ENCODE peak calls at places on chromosomes 6 and 20, in seven cellular contexts. D, L, V, S, U, J and G are unnamed samples.

GRCh38 chr6:144920391-144920983 is 635.4 kb downstream of the UTRN start:
- DNase-seq in D (no peak), L (no peak), V (no peak), S (no peak), U (no peak), J (no peak), G (no peak)

GRCh38 chr6:122719176-122719575 is 60.3 kb upstream of the FABP7 start:
- DNase-seq in D (no peak), L (no peak), V (no peak), S (no peak), U (no peak), J (no peak), G (no peak)

GRCh38 chr6:31851485-31851832 is 11.2 kb downstream of the NEU1 start:
- DNase-seq in D (no peak), L (no peak), V (no peak), S (no peak), U (no peak), J (no peak), G (no peak)

GRCh38 chr6:2793491-2794151 is 28.4 kb downstream of the WRNIP1 start:
- DNase-seq in D (no peak), L (no peak), V (no peak), S (no peak), U (no peak), J (no peak), G (no peak)

GRCh38 chr6:79733388-79733787 is 102.3 kb downstream of the SH3BGRL2 start:
- DNase-seq in D (no peak), L (no peak), V (no peak), S (no peak), U (no peak), J (no peak), G (no peak)

GRCh38 chr20:953742-954141 is 37.6 kb upstream of the ANGPT4 start:
- DNase-seq in D (peak; percentile 63), L (no peak), V (peak; percentile 48), S (no peak), U (no peak), J (peak; percentile 14), G (peak; percentile 77)

GRCh38 chr6:2147737-2148448 is 97.5 kb downstream of the GMDS start:
- DNase-seq in D (no peak), L (no peak), V (no peak), S (no peak), U (no peak), J (no peak), G (no peak)

GRCh38 chr6:7881765-7882500 is 28.7 kb downstream of the TXNDC5 start:
- DNase-seq in D (no peak), L (no peak), V (no peak), S (no peak), U (no peak), J (no peak), G (no peak)

GRCh38 chr6:136499370-136499769 is 50.9 kb downstream of the MAP7 start:
- DNase-seq in D (no peak), L (no peak), V (no peak), S (no peak), U (no peak), J (no peak), G (no peak)

GRCh38 chr6:160137989-160138835 is 16.6 kb downstream of the SLC22A1 start:
- DNase-seq in D (peak; percentile 54), L (peak; percentile 57), V (peak; percentile 32), S (peak; percentile 71), U (peak; percentile 23), J (peak; percentile 66), G (peak; percentile 21)

GRCh38 chr6:110816677-110817076 is 1.4 kb upstream of the CDK19 start:
- DNase-seq in D (no peak), L (no peak), V (no peak), S (no peak), U (no peak), J (no peak), G (no peak)

GRCh38 chr20:48605364-48606116 is 222.3 kb downstream of the PREX1 start:
- DNase-seq in D (no peak), L (no peak), V (no peak), S (no peak), U (no peak), J (no peak), G (no peak)

GRCh38 chr20:48604936-48605335 is 222.9 kb downstream of the PREX1 start:
- DNase-seq in D (no peak), L (no peak), V (no peak), S (no peak), U (no peak), J (no peak), G (no peak)

GRCh38 chr20:48604426-48604825 is 223.4 kb downstream of the PREX1 start:
- DNase-seq in D (no peak), L (no peak), V (no peak), S (no peak), U (no peak), J (no peak), G (no peak)

GRCh38 chr20:48603116-48603818 is 224.5 kb downstream of the PREX1 start:
- DNase-seq in D (no peak), L (no peak), V (no peak), S (no peak), U (no peak), J (no peak), G (no peak)

DNA sequence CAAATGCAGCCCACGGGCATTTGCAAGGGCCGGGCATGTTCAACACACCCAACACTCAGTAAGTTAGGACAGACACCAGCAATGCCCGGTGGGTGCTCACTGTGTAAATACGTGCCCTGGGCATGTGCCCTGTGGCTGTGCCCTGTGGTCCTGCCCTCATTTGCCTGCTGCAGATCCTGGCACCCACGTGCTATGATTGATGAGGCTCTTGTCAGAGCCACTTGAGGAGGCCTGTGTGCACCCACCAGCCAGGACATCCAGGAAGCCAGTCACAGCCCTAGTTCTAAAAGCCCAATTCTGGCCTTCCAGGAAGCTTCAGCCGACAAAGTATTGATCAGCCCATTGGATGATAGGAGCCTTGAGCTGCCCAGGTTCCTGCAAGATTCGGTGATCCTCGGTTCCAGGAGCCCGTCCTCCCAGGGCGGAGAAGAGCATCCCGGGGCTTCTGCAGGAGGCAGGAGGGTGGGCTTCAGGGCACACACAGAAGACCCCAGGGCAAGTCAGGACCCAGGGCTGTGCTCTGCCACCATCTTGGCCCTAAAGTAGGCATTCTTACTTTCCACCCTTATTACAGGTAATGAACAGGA is 223.9 kb downstream of the PREX1 start:
- DNase-seq in D (no peak), L (no peak), V (no peak), S (no peak), U (no peak), J (no peak), G (no peak)
- TF ChIP-seq JUND in D (no peak), L (no peak), V (no peak), S (no peak), U (no peak), J (no peak), G (no peak)

DNA sequence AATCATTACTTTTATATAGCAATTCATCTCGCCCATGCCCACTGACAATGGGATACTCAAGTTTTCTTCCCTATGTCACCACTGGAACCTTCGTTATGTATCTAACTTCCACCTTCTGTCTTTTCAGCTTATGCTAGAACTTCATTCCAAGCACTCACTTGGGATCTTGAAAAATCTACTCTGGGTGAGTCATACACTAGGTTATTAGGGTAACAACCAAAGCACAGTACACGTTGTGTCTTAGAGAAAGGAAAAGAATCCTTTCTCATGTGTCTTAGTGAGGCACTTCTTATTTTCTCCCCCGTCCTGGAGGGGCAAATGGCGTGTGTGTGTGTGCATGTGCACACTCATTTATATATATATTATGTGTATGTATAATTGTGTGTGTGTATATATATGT is 18.3 kb upstream of the FAM162B start:
- DNase-seq in D (no peak), L (no peak), V (no peak), S (no peak), U (no peak), J (no peak), G (no peak)
- TF ChIP-seq JUND in D (no peak), L (no peak), V (no peak), S (no peak), U (no peak), J (no peak), G (no peak)

DNA sequence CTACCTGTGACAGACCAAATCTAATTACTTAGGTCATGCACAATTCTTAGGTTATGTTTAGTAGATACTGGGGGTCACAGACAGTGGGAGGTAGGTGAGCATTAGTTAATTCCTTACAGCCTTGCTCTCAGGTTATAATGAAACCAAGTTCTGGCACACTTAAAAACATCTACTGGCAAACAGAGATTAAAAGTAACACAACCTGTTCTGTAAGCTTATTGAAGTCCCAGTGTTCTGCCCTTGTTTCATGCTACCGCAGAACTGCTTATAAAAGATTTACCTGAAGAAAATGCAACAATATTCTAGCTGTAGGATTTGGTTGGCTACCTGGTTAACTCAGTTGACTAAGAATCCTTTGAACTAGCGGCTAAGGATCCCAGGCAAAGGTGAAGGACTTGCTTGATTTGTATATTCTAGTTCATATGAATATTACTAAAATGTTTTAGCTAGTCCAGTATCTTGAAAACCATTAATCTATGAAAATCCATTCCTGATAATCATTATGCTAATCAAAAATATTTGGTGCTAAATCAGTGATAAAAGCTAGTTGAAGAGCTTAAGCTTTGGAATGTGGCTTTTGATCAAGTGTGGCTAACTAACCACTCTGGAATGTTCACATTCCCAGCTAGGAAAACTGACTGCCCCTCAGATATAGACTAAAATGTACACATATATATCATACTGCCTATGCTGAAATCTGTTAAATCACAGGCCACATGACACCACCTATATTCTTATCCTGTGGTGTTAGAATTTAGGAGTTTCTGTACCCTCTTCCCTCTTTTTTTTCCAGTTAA is 7.2 kb downstream of the PEX3 start:
- DNase-seq in D (no peak), L (peak; percentile 35), V (no peak), S (no peak), U (no peak), J (no peak), G (no peak)
- TF ChIP-seq JUND in D (no peak), L (no peak), V (no peak), S (no peak), U (no peak), J (no peak), G (no peak)

GRCh38 chr20:41601742-41602141 is 16.4 kb downstream of the CHD6 start:
- DNase-seq in D (no peak), L (no peak), V (no peak), S (peak; percentile 22), U (no peak), J (no peak), G (no peak)
- TF ChIP-seq JUND in D (no peak), L (no peak), V (no peak), S (no peak), U (no peak), J (no peak), G (no peak)

GRCh38 chr6:78597966-78598365 is 269.4 kb upstream of the IRAK1BP1 start:
- DNase-seq in D (no peak), L (no peak), V (no peak), S (no peak), U (no peak), J (no peak), G (no peak)

GRCh38 chr6:78593898-78594666 is 273.3 kb upstream of the IRAK1BP1 start:
- DNase-seq in D (no peak), L (no peak), V (no peak), S (no peak), U (no peak), J (no peak), G (no peak)

GRCh38 chr6:78599526-78599925 is 267.8 kb upstream of the IRAK1BP1 start:
- DNase-seq in D (no peak), L (no peak), V (no peak), S (no peak), U (no peak), J (no peak), G (no peak)

GRCh38 chr6:78594667-78595051 is 272.7 kb upstream of the IRAK1BP1 start:
- DNase-seq in D (no peak), L (no peak), V (no peak), S (no peak), U (no peak), J (no peak), G (no peak)

GRCh38 chr6:78598966-78599365 is 268.4 kb upstream of the IRAK1BP1 start:
- DNase-seq in D (no peak), L (no peak), V (peak; percentile 98), S (no peak), U (no peak), J (no peak), G (no peak)
- TF ChIP-seq JUND in D (peak; percentile 99), L (no peak), V (peak; percentile 98), S (no peak), U (no peak), J (no peak), G (no peak)